ENCODE peak calls at places on chromosome 22, in seven cellular contexts. L, T, X, G, K, I and A are unnamed samples.
A peak's percentile ranks its signal among the peaks of the same experiment; 100 is the strongest.

GRCh38 chr22:22927196-22927887 is 39.7 kb downstream of the IGLL5 start:
- DNase-seq in T (no peak), G (peak; percentile 7), I (no peak), K (no peak), X (no peak), L (no peak), A (no peak)

GRCh38 chr22:47352920-47353700 is 590.7 kb downstream of the TBC1D22A start:
- DNase-seq in L (no peak), I (peak; percentile 0), T (no peak), G (no peak), X (no peak), K (no peak), A (no peak)

GRCh38 chr22:36362819-36363377 is 24.9 kb downstream of the MYH9 start:
- DNase-seq in T (no peak), L (no peak), I (no peak), X (no peak), K (no peak), G (peak; percentile 78), A (no peak)

GRCh38 chr22:46429327-46429853 is 93.9 kb downstream of the TRMU start:
- DNase-seq in L (no peak), K (no peak), T (no peak), G (no peak), X (no peak), I (no peak), A (no peak)

GRCh38 chr22:45029501-45029900 is 19.7 kb upstream of the PHF21B start:
- DNase-seq in T (no peak), K (no peak), X (no peak), L (no peak), G (no peak), I (no peak), A (no peak)

GRCh38 chr22:44365196-44365802 is 52.5 kb upstream of the SHISAL1 start:
- DNase-seq in L (no peak), I (no peak), X (no peak), K (no peak), T (no peak), G (no peak), A (no peak)

GRCh38 chr22:28903080-28903479 is 19.7 kb downstream of the ZNRF3 start:
- DNase-seq in K (no peak), T (no peak), G (no peak), X (no peak), I (peak; percentile 47), L (no peak), A (no peak)

GRCh38 chr22:26448941-26449340 is 19.9 kb downstream of the ASPHD2 start:
- DNase-seq in K (no peak), T (no peak), L (no peak), G (no peak), I (no peak), X (no peak), A (no peak)

GRCh38 chr22:32699686-32700085 is 101.8 kb upstream of the TIMP3 start:
- DNase-seq in G (peak; percentile 76), L (no peak), X (no peak), T (no peak), K (no peak), I (no peak), A (no peak)